ENCODE peak calls at places on chromosome 1, in seven cellular contexts. C is activated CD8-positive, alpha-beta memory T cell treated with anti-CD3 and anti-CD28 coated beads for 4 hours; Z is H9; Q is GDM1; A is psoas muscle; U is NCI-H1105; M is cardiac septum. J is an unnamed sample.

GRCh38 chr1:227898502-227899140 is 49.1 kb downstream of the WNT9A start:
- DNase-seq in M (peak), Q (no peak), Z (peak), C (no peak), U (no peak), A (no peak), J (peak)

GRCh38 chr1:234597894-234598293 is 12.1 kb downstream of the IRF2BP2 start:
- DNase-seq in Q (peak), A (no peak), C (no peak), M (no peak), U (no peak), Z (no peak), J (no peak)

GRCh38 chr1:31523012-31523411 is 53.3 kb upstream of the TINAGL1 start:
- DNase-seq in A (no peak), U (no peak), Z (no peak), Q (no peak), C (no peak), M (no peak), J (no peak)

GRCh38 chr1:32724678-32725594 is 22.4 kb upstream of the SYNC start:
- DNase-seq in M (no peak), Q (peak), Z (peak), C (no peak), A (peak), U (no peak), J (peak)

GRCh38 chr1:211323156-211324063 is 3.2 kb upstream of the TRAF5 start:
- DNase-seq in Q (peak), U (peak), Z (peak), M (no peak), C (peak), A (no peak), J (peak)

GRCh38 chr1:208031316-208031931 is 120.5 kb upstream of the CD34 start:
- DNase-seq in U (no peak), Z (no peak), Q (no peak), M (peak), A (no peak), C (no peak), J (peak)

GRCh38 chr1:90761781-90762589 is 44.9 kb upstream of the BARHL2 start:
- DNase-seq in Q (no peak), M (no peak), U (no peak), A (no peak), Z (peak), C (no peak), J (no peak)

GRCh38 chr1:61083014-61083798 is 845 bp downstream of the NFIA start:
- DNase-seq in C (no peak), U (no peak), Q (no peak), A (peak), M (no peak), Z (no peak), J (peak)

GRCh38 chr1:231147896-231148295 is 14.0 kb upstream of the TRIM67 start:
- DNase-seq in Q (no peak), A (no peak), M (no peak), U (no peak), Z (no peak), C (no peak), J (no peak)

GRCh38 chr1:42282024-42282579 is 52.9 kb downstream of the FOXJ3 start:
- DNase-seq in Q (no peak), A (no peak), C (no peak), M (no peak), Z (no peak), U (no peak), J (no peak)

GRCh38 chr1:236681184-236681583 is 5.1 kb upstream of the ACTN2 start:
- DNase-seq in C (no peak), Z (no peak), M (no peak), Q (no peak), A (no peak), U (no peak), J (no peak)

GRCh38 chr1:3921786-3922185 is 21.7 kb upstream of the C1orf174 start:
- DNase-seq in Q (no peak), M (peak), A (no peak), U (no peak), Z (no peak), C (no peak), J (peak)

GRCh38 chr1:10105484-10105883 is 72.7 kb downstream of the UBE4B start:
- DNase-seq in A (peak), M (no peak), Q (no peak), C (no peak), U (peak), Z (no peak), J (no peak)

GRCh38 chr1:67307251-67308060 is at the start of gene IL12RB2:
- DNase-seq in M (no peak), U (peak), Q (no peak), C (no peak), Z (peak), A (peak), J (no peak)

GRCh38 chr1:110602466-110602865 is 3.7 kb downstream of the KCNA2 start:
- DNase-seq in M (no peak), Z (no peak), U (no peak), Q (no peak), C (no peak), A (no peak), J (no peak)

GRCh38 chr1:10063878-10064277 is 31.1 kb downstream of the UBE4B start:
- DNase-seq in Z (no peak), A (no peak), M (no peak), C (no peak), U (no peak), Q (no peak), J (no peak)

GRCh38 chr1:86396503-86396900 is 379 bp upstream of the ODF2L start:
- DNase-seq in Q (peak), Z (no peak), M (no peak), C (no peak), A (no peak), U (no peak), J (no peak)

GRCh38 chr1:33060579-33061083 is 20.3 kb upstream of the AZIN2 start:
- DNase-seq in U (no peak), Q (no peak), Z (no peak), A (peak), C (no peak), M (peak), J (peak)

GRCh38 chr1:23577056-23577985 is 18.0 kb upstream of the ID3 start:
- DNase-seq in Q (no peak), U (no peak), C (no peak), Z (no peak), A (no peak), M (no peak), J (no peak)

GRCh38 chr1:192633533-192634258 is 2.3 kb upstream of the RGS13 start:
- DNase-seq in Q (no peak), M (no peak), C (no peak), A (no peak), Z (no peak), U (no peak), J (no peak)

GRCh38 chr1:52055066-52055853 is at the start of gene TXNDC12:
- DNase-seq in A (peak), M (peak), Q (peak), C (peak), U (peak), Z (peak), J (peak)

GRCh38 chr1:203480525-203481084 is 5.0 kb downstream of the PRELP start:
- DNase-seq in C (peak), U (peak), Q (no peak), Z (peak), M (peak), A (peak), J (no peak)